ENCODE peak calls at places on chromosomes 2 and 18, in six cellular contexts. K is IMR-90, E is HCT116, H is mammary epithelial cell, O is hepatocyte, G is fibroblast of lung. I is an unnamed sample.

GRCh38 chr2:217396165-217396564 is 536.3 kb upstream of the TNP1 start:
- DNase-seq in E (no peak), O (no peak), G (no peak), K (peak; percentile 45), H (no peak), I (no peak)

GRCh38 chr18:21805771-21806366 is 65.3 kb downstream of the MIB1 start:
- DNase-seq in O (no peak), K (no peak), G (no peak), H (no peak), E (no peak), I (no peak)

GRCh38 chr2:88626171-88627054 is 851 bp downstream of the EIF2AK3 start:
- DNase-seq in E (no peak), O (peak; percentile 55), H (peak; percentile 29), G (no peak), K (no peak), I (peak; percentile 68)

GRCh38 chr2:36329746-36330145 is 25.8 kb upstream of the CRIM1 start:
- DNase-seq in O (no peak), H (peak; percentile 60), G (peak; percentile 23), E (no peak), K (peak; percentile 80), I (no peak)

GRCh38 chr2:157788201-157788600 is 87.9 kb downstream of the ACVR1 start:
- DNase-seq in O (no peak), G (no peak), E (no peak), H (no peak), K (no peak), I (no peak)

GRCh38 chr18:21134895-21135294 is 23.3 kb upstream of the ROCK1 start:
- DNase-seq in E (no peak), G (peak; percentile 43), H (peak; percentile 20), K (peak; percentile 7), O (no peak), I (peak; percentile 36)

GRCh38 chr2:82837588-82838304 is 1621.3 kb downstream of the SUCLG1 start:
- DNase-seq in H (peak; percentile 88), G (peak; percentile 95), O (no peak), E (peak; percentile 13), K (peak; percentile 70), I (no peak)

GRCh38 chr2:17470855-17471641 is 47.2 kb downstream of the RAD51AP2 start:
- DNase-seq in H (peak; percentile 66), O (no peak), K (peak; percentile 40), G (peak; percentile 79), E (peak; percentile 44), I (peak; percentile 48)

GRCh38 chr2:66995636-66996035 is 401.5 kb upstream of the ETAA1 start:
- DNase-seq in K (no peak), E (no peak), G (no peak), O (no peak), H (no peak), I (no peak)

GRCh38 chr2:107785756-107786155 is 40.9 kb upstream of the RGPD4 start:
- DNase-seq in K (no peak), O (no peak), E (no peak), H (no peak), G (no peak), I (no peak)

GRCh38 chr2:84963692-84964405 is 7.1 kb upstream of the KCMF1 start:
- DNase-seq in H (peak; percentile 44), E (no peak), G (peak; percentile 94), K (peak; percentile 97), O (peak; percentile 60), I (no peak)

GRCh38 chr2:233063269-233063975 is 3.3 kb downstream of the INPP5D start:
- DNase-seq in H (no peak), O (no peak), E (no peak), G (no peak), K (no peak), I (peak; percentile 93)

GRCh38 chr2:42935692-42936631 is 143.6 kb upstream of the HAAO start:
- DNase-seq in E (no peak), H (no peak), G (no peak), O (no peak), K (no peak), I (no peak)

GRCh38 chr2:219461061-219461514 is 26.4 kb downstream of the SPEG start:
- DNase-seq in O (peak; percentile 40), K (peak; percentile 17), E (no peak), G (peak; percentile 63), H (peak; percentile 52), I (peak; percentile 18)

GRCh38 chr2:195820373-195820772 is 163.3 kb downstream of the SLC39A10 start:
- DNase-seq in E (peak; percentile 4), G (peak; percentile 90), K (peak; percentile 77), O (no peak), H (peak; percentile 4), I (no peak)

GRCh38 chr2:96264656-96265348 is 995 bp downstream of the TMEM127 start:
- DNase-seq in H (no peak), G (peak; percentile 38), O (peak; percentile 56), E (no peak), K (peak; percentile 29), I (peak; percentile 81)

GRCh38 chr18:68817584-68817983 is 19.7 kb downstream of the CCDC102B start:
- DNase-seq in G (peak; percentile 56), H (no peak), O (no peak), K (peak; percentile 84), E (no peak), I (no peak)

GRCh38 chr2:28693223-28693622 is 58.4 kb upstream of the PPP1CB start:
- DNase-seq in E (no peak), G (no peak), O (no peak), H (no peak), K (no peak), I (no peak)

GRCh38 chr18:23825978-23826405 is 136.7 kb downstream of the LAMA3 start:
- DNase-seq in O (peak; percentile 62), K (peak; percentile 70), H (peak; percentile 93), E (no peak), G (peak; percentile 85), I (no peak)

DNA sequence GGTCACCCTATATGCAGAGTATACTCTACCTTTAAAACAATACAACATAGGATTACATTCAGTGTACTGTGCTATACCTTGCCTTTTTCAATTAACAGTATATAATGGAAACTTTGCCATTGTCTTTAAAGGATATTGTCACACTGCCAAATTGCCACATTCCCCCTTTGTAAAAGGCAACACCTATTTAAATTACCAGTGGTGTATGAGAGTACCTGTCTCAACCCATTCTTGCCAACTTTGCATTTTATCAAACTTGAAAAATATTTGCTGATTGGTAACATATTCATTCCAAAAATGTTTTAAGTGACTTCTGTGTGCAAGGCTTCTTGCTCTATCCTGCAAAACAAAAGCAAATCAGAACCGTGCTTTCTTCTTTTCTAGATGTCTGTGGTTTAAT is 92.9 kb downstream of the FMNL2 start:
- DNase-seq in K (no peak), O (no peak), E (no peak), H (no peak), G (no peak), I (no peak)
- H3K4me2 ChIP-seq in K (no peak overlapping the region), O (no peak overlapping the region), E (no peak overlapping the region), H (no peak overlapping the region), G (no peak overlapping the region), I (no peak overlapping the region)

DNA sequence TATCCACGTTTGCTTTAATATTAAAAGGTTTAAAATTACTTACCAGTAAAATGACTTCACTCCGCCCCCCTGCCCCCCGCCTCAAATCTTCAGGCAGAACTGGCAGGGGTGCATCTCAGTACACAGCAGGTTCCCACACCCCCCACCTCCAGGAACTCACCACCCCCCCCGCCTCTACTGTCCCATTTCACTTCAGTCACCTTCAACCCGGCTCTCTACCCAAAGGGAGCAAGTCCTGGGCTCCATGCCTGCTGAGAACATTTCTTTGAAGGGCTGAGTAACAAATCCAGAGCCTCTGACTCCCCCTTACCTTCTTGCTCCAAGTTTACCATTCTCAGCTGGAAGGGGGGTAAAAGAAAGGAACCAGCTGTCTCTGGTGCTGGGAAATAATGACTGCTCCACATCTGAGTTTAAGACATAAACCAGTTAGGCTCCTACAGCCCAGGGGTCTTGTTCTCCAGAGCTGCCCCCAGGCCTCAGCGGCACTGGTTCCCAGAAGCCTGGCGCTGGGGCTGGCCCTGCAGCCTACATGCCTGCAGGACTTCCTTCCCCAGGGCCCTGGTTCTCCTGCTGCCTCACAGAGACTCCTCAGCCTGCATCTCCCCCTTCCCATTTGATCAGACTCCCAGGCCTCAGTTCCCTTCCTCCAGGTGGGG is 42.8 kb downstream of the DNMT3A start:
- DNase-seq in O (no peak), K (no peak), E (no peak), G (no peak), H (no peak), I (no peak)
- H3K4me1 ChIP-seq in O (no peaks in the 10 kb centered on the region), K (peaks cover 15% of the 10 kb centered on the region), E (peaks cover 10% of the 10 kb centered on the region), G (peaks cover 20% of the 10 kb centered on the region), H (peaks cover 24% of the 10 kb centered on the region), I (peaks cover 34% of the 10 kb centered on the region)

GRCh38 chr2:148554459-148555247 is 89.9 kb upstream of the EPC2 start:
- DNase-seq in G (no peak), K (no peak), E (no peak), H (peak; percentile 6), O (no peak), I (no peak)

GRCh38 chr2:148552675-148553331 is 91.7 kb upstream of the EPC2 start:
- DNase-seq in K (peak; percentile 22), H (no peak), O (no peak), G (peak; percentile 60), E (no peak), I (peak; percentile 39)

GRCh38 chr2:148549001-148549400 is 95.5 kb upstream of the EPC2 start:
- DNase-seq in E (no peak), K (no peak), H (no peak), O (no peak), G (no peak), I (no peak)

GRCh38 chr2:148555622-148556294 is 88.8 kb upstream of the EPC2 start:
- DNase-seq in K (no peak), O (no peak), H (no peak), G (no peak), E (no peak), I (no peak)

GRCh38 chr2:148553332-148553887 is 91.1 kb upstream of the EPC2 start:
- DNase-seq in O (no peak), K (no peak), E (no peak), H (no peak), G (no peak), I (no peak)
- H3K4me2 ChIP-seq in O (no peak overlapping the region), K (peak overlapping the region; percentile 89), E (no peak overlapping the region), H (no peak overlapping the region), G (peak overlapping the region; percentile 99), I (peak overlapping the region; percentile 83)

GRCh38 chr2:39517102-39517436 is 80.0 kb upstream of the MAP4K3 start:
- DNase-seq in G (no peak), O (no peak), K (no peak), E (no peak), H (no peak), I (no peak)

GRCh38 chr2:39516347-39517101 is 79.4 kb upstream of the MAP4K3 start:
- DNase-seq in K (peak; percentile 58), E (no peak), O (peak; percentile 30), H (no peak), G (peak; percentile 81), I (no peak)

GRCh38 chr2:39514825-39515224 is 77.7 kb upstream of the MAP4K3 start:
- DNase-seq in K (no peak), E (no peak), G (no peak), H (no peak), O (no peak), I (no peak)

GRCh38 chr2:39515273-39515896 is 78.3 kb upstream of the MAP4K3 start:
- DNase-seq in G (no peak), O (no peak), E (no peak), K (no peak), H (no peak), I (no peak)

DNA sequence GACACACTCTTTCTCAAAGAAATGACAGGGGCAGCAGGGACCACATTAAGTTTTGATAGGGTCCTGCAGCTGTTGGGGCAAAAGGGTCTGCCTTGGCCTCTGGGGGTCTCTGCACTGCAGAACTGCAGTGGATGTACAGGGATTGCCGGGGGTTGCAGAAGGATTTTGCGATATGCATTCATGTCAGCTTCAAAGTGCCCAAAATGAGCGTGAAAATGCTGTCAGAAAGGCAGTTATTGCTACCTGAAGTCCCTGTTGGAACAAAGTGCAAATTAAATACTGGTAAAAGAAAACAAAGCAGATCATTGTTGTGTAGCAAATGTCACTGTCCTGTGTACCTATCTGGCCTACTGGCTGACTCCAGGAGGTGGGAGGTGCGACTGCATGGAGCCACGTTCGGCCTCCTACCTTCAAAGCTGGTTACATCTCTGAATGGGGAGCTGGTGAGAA is 78.8 kb upstream of the MAP4K3 start:
- DNase-seq in K (no peak), H (no peak), O (no peak), E (no peak), G (no peak), I (no peak)
- H3K4me1 ChIP-seq in K (peaks cover 29% of the 10 kb centered on the region), H (peaks cover 11% of the 10 kb centered on the region), O (peaks cover 35% of the 10 kb centered on the region), E (no peaks in the 10 kb centered on the region), G (peaks cover 28% of the 10 kb centered on the region), I (peaks cover 8% of the 10 kb centered on the region)